ENCODE peak calls at places on chromosomes 2 and 18, in ten cellular contexts. O, Y, S, D, F, R, P, Q, H and K are unnamed samples. For H3K4me1, the result is how much of the 10 kb centered on the place peaks cover.

GRCh38 chr2:64311948-64312621 is 141.9 kb upstream of the LGALSL start:
- DNase-seq in F (peak), O (peak), P (peak), Y (peak), D (peak), S (peak), R (no peak), H (peak), Q (peak), K (no peak)

GRCh38 chr2:68134554-68134953 is 23.1 kb upstream of the PNO1 start:
- DNase-seq in D (no peak), R (no peak), O (no peak), F (no peak), Q (no peak), S (peak), H (no peak), Y (no peak), P (no peak), K (no peak)

GRCh38 chr2:58601017-58601416 is 359.9 kb upstream of the FANCL start:
- DNase-seq in S (no peak), R (no peak), F (no peak), P (no peak), D (no peak), O (peak), H (no peak), Y (no peak), Q (no peak), K (no peak)

GRCh38 chr2:109284816-109285215 is 155.8 kb downstream of the SH3RF3 start:
- DNase-seq in P (no peak), H (no peak), Q (no peak), D (peak), S (no peak), O (peak), R (no peak), F (no peak), Y (no peak), K (no peak)

GRCh38 chr2:47065343-47065742 is 89.8 kb downstream of the STPG4 start:
- DNase-seq in Q (no peak), R (no peak), P (no peak), F (no peak), O (no peak), S (no peak), D (no peak), Y (no peak), H (no peak), K (no peak)

GRCh38 chr18:57532987-57533386 is 53.5 kb downstream of the FECH start:
- DNase-seq in H (no peak), R (no peak), F (no peak), P (no peak), D (no peak), O (no peak), Y (no peak), S (no peak), Q (no peak), K (no peak)

GRCh38 chr18:45167109-45167551 is 448.1 kb upstream of the SLC14A2 start:
- DNase-seq in R (no peak), H (no peak), F (no peak), P (no peak), O (peak), S (peak), D (no peak), Q (no peak), Y (no peak), K (no peak)

GRCh38 chr18:75176849-75177248 is 32.1 kb downstream of the PTGR3 start:
- DNase-seq in Y (no peak), S (no peak), F (no peak), R (no peak), H (no peak), O (no peak), P (no peak), D (no peak), Q (no peak), K (no peak)

GRCh38 chr2:112199188-112199587 is 55.7 kb downstream of the ZC3H8 start:
- DNase-seq in Q (no peak), Y (no peak), R (no peak), S (no peak), H (no peak), F (no peak), O (no peak), D (no peak), P (no peak), K (no peak)

GRCh38 chr2:207394812-207395534 is 134.8 kb upstream of the CREB1 start:
- DNase-seq in D (no peak), H (no peak), F (peak), R (no peak), Y (no peak), S (no peak), O (peak), Q (no peak), P (no peak), K (no peak)

DNA sequence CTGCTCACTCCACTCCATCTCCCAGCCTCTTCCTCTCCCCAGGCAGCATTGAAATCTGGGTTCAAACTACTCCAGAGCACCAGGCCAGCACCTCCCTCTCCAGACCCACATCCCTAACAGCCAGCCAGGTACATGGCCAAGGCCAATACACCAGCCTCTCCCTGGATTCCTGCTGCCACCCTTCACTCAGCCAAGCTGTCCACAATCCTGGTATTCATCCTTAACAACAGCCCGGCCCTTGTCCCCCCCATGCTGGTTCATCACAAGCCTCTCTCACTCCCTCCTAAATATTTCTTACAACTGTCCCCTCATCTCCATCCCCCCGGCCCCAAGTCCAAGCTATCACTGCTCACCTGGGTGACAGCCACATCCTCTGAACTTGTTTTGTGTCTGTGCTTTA is 129.9 kb upstream of the HAAO start:
- DNase-seq in Y (no peak), O (no peak), Q (no peak), H (no peak), S (no peak), R (no peak), F (no peak), P (no peak), D (no peak), K (no peak)
- H3K4me1 ChIP-seq in Y (half or more), O (under half), Q (half or more), H (under half), S (under half), R (under half), F (under half), P (under half), D (half or more), K (under half)

GRCh38 chr2:171325886-171326585 is 107.8 kb downstream of the METTL8 start:
- DNase-seq in D (no peak), R (peak), O (no peak), H (no peak), Q (no peak), P (no peak), Y (no peak), S (no peak), F (no peak), K (no peak)
- H3K4me1 ChIP-seq in D (under half), R (under half), O (under half), H (under half), Q (under half), P (under half), Y (under half), S (under half), F (under half), K (under half)

DNA sequence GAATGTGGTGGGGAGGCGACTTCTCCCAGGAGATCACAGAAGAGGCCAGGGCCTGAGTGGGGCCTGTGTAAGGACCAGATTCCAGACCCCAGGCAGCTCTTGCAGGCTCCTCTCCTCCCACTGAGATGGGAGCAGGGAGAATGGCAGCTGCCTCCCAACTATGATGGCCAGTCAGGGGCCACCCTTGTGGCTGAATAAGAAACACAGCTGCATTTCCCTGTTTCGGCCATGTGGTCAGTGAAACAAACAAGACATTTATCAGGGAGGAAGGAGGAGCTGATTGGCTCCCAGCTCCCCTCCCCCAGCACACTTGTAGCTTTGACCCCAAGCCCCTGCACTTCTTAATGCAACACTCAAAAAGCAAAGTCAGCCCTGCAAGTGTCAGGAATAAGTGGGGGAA is 143.5 kb downstream of the CELF4 start:
- DNase-seq in F (no peak), O (no peak), Q (no peak), D (no peak), R (no peak), S (no peak), H (no peak), Y (no peak), P (no peak), K (no peak)
- H3K4me1 ChIP-seq in F (under half), O (under half), Q (under half), D (under half), R (under half), S (under half), H (under half), Y (under half), P (under half), K (under half)

DNA sequence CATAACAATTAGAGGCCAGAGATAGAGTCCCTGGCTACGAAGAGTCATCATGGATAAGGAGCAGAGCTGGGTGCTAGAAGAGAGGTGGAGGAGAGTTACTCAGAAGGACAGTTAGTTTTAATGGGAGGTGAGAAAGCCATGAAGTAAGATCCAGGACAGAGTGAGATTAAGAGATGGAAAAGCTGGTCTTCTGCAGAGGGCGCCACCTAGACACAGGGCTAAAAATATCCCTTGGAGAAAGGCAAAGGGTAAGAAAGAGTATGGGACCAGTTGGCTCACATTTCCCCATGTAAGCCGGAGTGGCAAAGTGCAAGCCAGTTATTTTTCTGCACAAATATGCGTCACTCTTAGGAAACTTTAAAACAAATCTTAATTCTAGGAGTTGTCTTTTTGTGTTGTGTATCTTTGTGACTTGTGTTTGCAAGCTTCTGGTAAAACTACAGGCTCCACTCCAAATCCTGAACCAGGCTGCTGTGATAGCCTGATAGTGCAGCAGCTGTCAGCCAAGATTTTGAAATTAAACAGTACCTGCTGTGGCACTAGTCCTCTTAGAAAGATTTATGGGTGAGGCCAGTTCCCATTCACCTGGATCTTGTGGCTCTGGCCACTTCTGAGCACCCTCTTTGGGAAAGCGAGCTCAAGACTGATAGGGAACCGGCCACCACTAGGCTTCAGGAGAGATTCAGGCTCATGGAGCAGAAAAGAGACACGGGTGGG is 204.2 kb downstream of the TPGS2 start:
- DNase-seq in Q (no peak), O (no peak), H (no peak), Y (no peak), D (no peak), F (no peak), S (no peak), R (no peak), P (no peak), K (no peak)
- H3K4me1 ChIP-seq in Q (under half), O (under half), H (under half), Y (under half), D (under half), F (under half), S (under half), R (under half), P (under half), K (under half)

GRCh38 chr2:238865015-238865719 is 17.3 kb downstream of the TWIST2 start:
- DNase-seq in D (no peak), H (no peak), Q (peak), Y (no peak), R (no peak), P (no peak), F (no peak), S (no peak), O (no peak), K (no peak)

GRCh38 chr2:238864207-238865014 is 16.5 kb downstream of the TWIST2 start:
- DNase-seq in S (peak), Q (peak), O (peak), H (peak), P (peak), R (no peak), Y (peak), F (peak), D (peak), K (peak)

GRCh38 chr2:238862701-238863100 is 14.8 kb downstream of the TWIST2 start:
- DNase-seq in P (no peak), D (no peak), H (no peak), F (no peak), R (no peak), Q (no peak), Y (no peak), S (no peak), O (no peak), K (no peak)

GRCh38 chr2:238863231-238863630 is 15.3 kb downstream of the TWIST2 start:
- DNase-seq in P (no peak), D (no peak), O (no peak), H (peak), F (no peak), Q (peak), S (no peak), Y (no peak), R (no peak), K (no peak)

GRCh38 chr2:238863749-238864206 is 15.9 kb downstream of the TWIST2 start:
- DNase-seq in O (no peak), F (no peak), Q (peak), D (no peak), Y (no peak), R (no peak), H (peak), S (no peak), P (no peak), K (no peak)
- H3K4me1 ChIP-seq in O (under half), F (under half), Q (under half), D (under half), Y (under half), R (under half), H (under half), S (under half), P (under half), K (under half)

GRCh38 chr2:54551123-54551756 is 95.1 kb downstream of the SPTBN1 start:
- DNase-seq in Y (peak), F (no peak), O (no peak), P (peak), D (no peak), R (no peak), S (peak), Q (no peak), H (no peak), K (no peak)

GRCh38 chr2:54550523-54550922 is 94.4 kb downstream of the SPTBN1 start:
- DNase-seq in O (no peak), F (no peak), Y (no peak), P (no peak), H (no peak), S (no peak), Q (no peak), D (no peak), R (no peak), K (no peak)

GRCh38 chr2:54549430-54549829 is 93.3 kb downstream of the SPTBN1 start:
- DNase-seq in S (no peak), O (no peak), H (no peak), Q (no peak), D (no peak), Y (no peak), P (no peak), R (no peak), F (peak), K (no peak)

GRCh38 chr2:54553075-54553474 is 96.9 kb downstream of the SPTBN1 start:
- DNase-seq in Q (no peak), P (no peak), Y (no peak), D (no peak), S (no peak), H (no peak), F (no peak), R (no peak), O (no peak), K (no peak)

GRCh38 chr2:54549912-54550518 is 93.9 kb downstream of the SPTBN1 start:
- DNase-seq in R (no peak), P (no peak), Q (no peak), H (no peak), S (peak), D (no peak), Y (no peak), F (no peak), O (no peak), K (no peak)
- H3K4me1 ChIP-seq in R (under half), P (under half), Q (under half), H (under half), S (under half), D (under half), Y (under half), F (under half), O (under half), K (half or more)

GRCh38 chr2:60411295-60411694 is 142.2 kb downstream of the BCL11A start:
- DNase-seq in F (no peak), Q (no peak), P (no peak), Y (no peak), R (no peak), O (peak), D (no peak), H (no peak), S (no peak), K (no peak)
- H3K4me1 ChIP-seq in F (under half), Q (under half), P (under half), Y (under half), R (under half), O (under half), D (under half), H (under half), S (under half), K (under half)

GRCh38 chr2:43345872-43346271 is 119.5 kb upstream of the ZFP36L2 start:
- DNase-seq in S (no peak), Y (peak), Q (no peak), R (no peak), D (no peak), P (no peak), O (no peak), H (no peak), F (no peak), K (no peak)
- H3K4me1 ChIP-seq in S (half or more), Y (under half), Q (half or more), R (under half), D (under half), P (under half), O (under half), H (under half), F (under half), K (under half)